ENCODE peak calls at places on chromosomes 5 and 9, in eight cellular contexts. Q is GM04504; L is CD8-positive, alpha-beta memory T cell; W is fibroblast of the aortic adventitia; I is activated naive CD8-positive, alpha-beta T cell treated with anti-CD3 and anti-CD28 coated beads, Interleukin-2, amount 50 U/mL, for 24 hours; C is HTR-8/SVneo; B is stimulated activated CD4-positive, alpha-beta T cell treated with anti-CD3 and anti-CD28 coated beads, Interleukin-15, amount 100 ng/mL, for 1 hour; G is GM04503. D is an unnamed sample.

GRCh38 chr5:112921031-112921832 is 795 bp downstream of the REEP5 start:
- DNase-seq in Q (peak; percentile 38), L (peak; percentile 39), W (peak; percentile 54), I (peak; percentile 69), C (peak; percentile 51), B (peak; percentile 46), G (no peak), D (no peak)

GRCh38 chr5:157618366-157618765 is 33.9 kb downstream of the SOX30 start:
- DNase-seq in Q (no peak), L (no peak), W (no peak), I (no peak), C (no peak), B (no peak), G (no peak), D (no peak)

GRCh38 chr9:34628656-34629491 is at the start of gene ARID3C:
- DNase-seq in Q (no peak), L (peak; percentile 23), W (no peak), I (peak; percentile 44), C (no peak), B (peak; percentile 43), G (no peak), D (no peak)

GRCh38 chr5:90982576-90982975 is 400.5 kb downstream of the ARRDC3 start:
- DNase-seq in Q (no peak), L (no peak), W (no peak), I (no peak), C (no peak), B (no peak), G (no peak), D (no peak)

GRCh38 chr5:108801776-108802175 is 54.1 kb downstream of the FER start:
- DNase-seq in Q (peak; percentile 71), L (no peak), W (peak; percentile 94), I (no peak), C (peak; percentile 44), B (no peak), G (peak; percentile 61), D (peak; percentile 72)

GRCh38 chr9:136823136-136824046 is 15.6 kb downstream of the RABL6 start:
- DNase-seq in Q (no peak), L (no peak), W (no peak), I (no peak), C (no peak), B (no peak), G (no peak), D (no peak)

GRCh38 chr9:35748858-35749514 is at the start of the genes GBA2 and RGP1:
- DNase-seq in Q (no peak), L (peak; percentile 59), W (peak; percentile 50), I (peak; percentile 80), C (peak; percentile 55), B (peak; percentile 53), G (no peak), D (no peak)

GRCh38 chr5:42756630-42757601 is at the start of gene CCDC152:
- DNase-seq in Q (no peak), L (peak; percentile 24), W (peak; percentile 39), I (peak; percentile 64), C (peak; percentile 25), B (peak; percentile 28), G (no peak), D (no peak)

GRCh38 chr5:137695651-137696428 is 40.0 kb downstream of the KLHL3 start:
- DNase-seq in Q (no peak), L (no peak), W (no peak), I (peak; percentile 8), C (no peak), B (no peak), G (no peak), D (no peak)

D was measured in BJ.